ENCODE peak calls at places on chromosomes 4 and X, in nine cellular contexts. One of them, this sample, is unnamed.
A peak's percentile ranks its signal among the peaks of the same experiment; 100 is the strongest.

GRCh38 chr4:54668031-54668611 is 10.4 kb downstream of the KIT start:
- DNase-seq in right lobe of liver: no peak
- DNase-seq in GM23338: peak; percentile 27
- DNase-seq in CD8-positive, alpha-beta memory T cell: no peak
- DNase-seq in Peyer's patch: no peak
- DNase-seq in aorta: no peak
- DNase-seq in OCI-LY7: no peak
- DNase-seq in right cardiac atrium: no peak
- DNase-seq in cardiac muscle cell: no peak
- DNase-seq in this sample: no peak

GRCh38 chrX:30615229-30615628 is 37.7 kb upstream of the TASL start:
- DNase-seq in right lobe of liver: no peak
- DNase-seq in GM23338: no peak
- DNase-seq in CD8-positive, alpha-beta memory T cell: no peak
- DNase-seq in Peyer's patch: no peak
- DNase-seq in aorta: no peak
- DNase-seq in OCI-LY7: no peak
- DNase-seq in right cardiac atrium: no peak
- DNase-seq in cardiac muscle cell: no peak
- DNase-seq in this sample: no peak

GRCh38 chr4:118760493-118760892 is 75.3 kb downstream of the METTL14 start:
- DNase-seq in right lobe of liver: no peak
- DNase-seq in GM23338: no peak
- DNase-seq in CD8-positive, alpha-beta memory T cell: no peak
- DNase-seq in Peyer's patch: no peak
- DNase-seq in aorta: no peak
- DNase-seq in OCI-LY7: peak; percentile 85
- DNase-seq in right cardiac atrium: no peak
- DNase-seq in cardiac muscle cell: no peak
- DNase-seq in this sample: peak; percentile 97

GRCh38 chr4:61762722-61763627 is 562.8 kb downstream of the ADGRL3 start:
- DNase-seq in right lobe of liver: no peak
- DNase-seq in GM23338: no peak
- DNase-seq in CD8-positive, alpha-beta memory T cell: no peak
- DNase-seq in Peyer's patch: no peak
- DNase-seq in aorta: no peak
- DNase-seq in OCI-LY7: no peak
- DNase-seq in right cardiac atrium: no peak
- DNase-seq in cardiac muscle cell: no peak
- DNase-seq in this sample: no peak

GRCh38 chr4:140807491-140808257 is 51.5 kb upstream of the TBC1D9 start:
- DNase-seq in right lobe of liver: no peak
- DNase-seq in GM23338: no peak
- DNase-seq in CD8-positive, alpha-beta memory T cell: no peak
- DNase-seq in Peyer's patch: no peak
- DNase-seq in aorta: no peak
- DNase-seq in OCI-LY7: peak; percentile 91
- DNase-seq in right cardiac atrium: no peak
- DNase-seq in cardiac muscle cell: no peak
- DNase-seq in this sample: peak; percentile 44

GRCh38 chr4:149701733-149702132 is 113.9 kb downstream of the IQCM start:
- DNase-seq in right lobe of liver: no peak
- DNase-seq in GM23338: no peak
- DNase-seq in CD8-positive, alpha-beta memory T cell: no peak
- DNase-seq in Peyer's patch: no peak
- DNase-seq in aorta: no peak
- DNase-seq in OCI-LY7: no peak
- DNase-seq in right cardiac atrium: no peak
- DNase-seq in cardiac muscle cell: no peak
- DNase-seq in this sample: no peak

GRCh38 chr4:52051615-52052474 is 741 bp downstream of the SPATA18 start:
- DNase-seq in right lobe of liver: peak; percentile 78
- DNase-seq in GM23338: peak; percentile 94
- DNase-seq in CD8-positive, alpha-beta memory T cell: no peak
- DNase-seq in Peyer's patch: peak; percentile 78
- DNase-seq in aorta: peak; percentile 89
- DNase-seq in OCI-LY7: no peak
- DNase-seq in right cardiac atrium: peak; percentile 87
- DNase-seq in cardiac muscle cell: peak; percentile 96
- DNase-seq in this sample: no peak

GRCh38 chrX:150982786-150983525 is at the start of gene HMGB3:
- DNase-seq in right lobe of liver: peak; percentile 92
- DNase-seq in GM23338: peak; percentile 95
- DNase-seq in CD8-positive, alpha-beta memory T cell: peak; percentile 62
- DNase-seq in Peyer's patch: peak; percentile 91
- DNase-seq in aorta: peak; percentile 93
- DNase-seq in OCI-LY7: peak; percentile 92
- DNase-seq in right cardiac atrium: peak; percentile 90
- DNase-seq in cardiac muscle cell: peak; percentile 94
- DNase-seq in this sample: peak; percentile 94

GRCh38 chr4:1058997-1059665 is 47.7 kb downstream of the FGFRL1 start:
- DNase-seq in right lobe of liver: no peak
- DNase-seq in GM23338: no peak
- DNase-seq in CD8-positive, alpha-beta memory T cell: no peak
- DNase-seq in Peyer's patch: no peak
- DNase-seq in aorta: peak; percentile 44
- DNase-seq in OCI-LY7: no peak
- DNase-seq in right cardiac atrium: no peak
- DNase-seq in cardiac muscle cell: no peak
- DNase-seq in this sample: peak; percentile 33

GRCh38 chr4:108453366-108453765 is 167.0 kb upstream of the RPL34 start:
- DNase-seq in right lobe of liver: no peak
- DNase-seq in GM23338: no peak
- DNase-seq in CD8-positive, alpha-beta memory T cell: no peak
- DNase-seq in Peyer's patch: no peak
- DNase-seq in aorta: no peak
- DNase-seq in OCI-LY7: no peak
- DNase-seq in right cardiac atrium: no peak
- DNase-seq in cardiac muscle cell: no peak
- DNase-seq in this sample: no peak

GRCh38 chrX:103630171-103630511 is 1.4 kb downstream of the TCEAL1 start:
- DNase-seq in right lobe of liver: no peak
- DNase-seq in GM23338: no peak
- DNase-seq in CD8-positive, alpha-beta memory T cell: no peak
- DNase-seq in Peyer's patch: no peak
- DNase-seq in aorta: no peak
- DNase-seq in OCI-LY7: no peak
- DNase-seq in right cardiac atrium: no peak
- DNase-seq in cardiac muscle cell: no peak
- DNase-seq in this sample: no peak
- H3K27ac ChIP-seq in right lobe of liver: peak overlapping the region; percentile 81
- H3K27ac ChIP-seq in GM23338: peak overlapping the region; percentile 64
- H3K27ac ChIP-seq in CD8-positive, alpha-beta memory T cell: no peak overlapping the region
- H3K27ac ChIP-seq in Peyer's patch: peak overlapping the region; percentile 85
- H3K27ac ChIP-seq in aorta: no peak overlapping the region
- H3K27ac ChIP-seq in OCI-LY7: no peak overlapping the region
- H3K27ac ChIP-seq in right cardiac atrium: peak overlapping the region; percentile 94
- H3K27ac ChIP-seq in cardiac muscle cell: peak overlapping the region; percentile 89
- H3K27ac ChIP-seq in this sample: no peak overlapping the region

DNA sequence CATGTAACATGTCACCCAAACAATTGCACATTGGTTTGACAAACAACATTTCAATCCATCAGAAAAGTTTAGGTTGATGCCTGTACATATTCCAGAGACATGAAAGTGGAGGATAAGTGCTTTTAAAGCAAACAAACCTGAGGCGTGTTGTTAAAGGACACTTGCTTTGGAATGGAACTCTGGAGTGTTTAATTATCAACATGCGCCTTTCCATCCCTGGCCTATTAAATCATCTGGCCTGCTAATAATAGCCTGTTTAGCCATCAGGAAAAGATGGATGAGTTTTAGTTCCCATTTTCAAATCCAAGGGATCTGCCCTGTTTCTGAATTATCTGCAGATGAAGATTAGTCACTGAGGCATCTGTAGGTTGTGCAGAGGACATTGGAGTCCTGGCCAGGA is 389.0 kb downstream of the PPARGC1A start:
- DNase-seq in right lobe of liver: no peak
- DNase-seq in GM23338: no peak
- DNase-seq in CD8-positive, alpha-beta memory T cell: no peak
- DNase-seq in Peyer's patch: no peak
- DNase-seq in aorta: no peak
- DNase-seq in OCI-LY7: no peak
- DNase-seq in right cardiac atrium: no peak
- DNase-seq in cardiac muscle cell: no peak
- DNase-seq in this sample: no peak
- H3K27ac ChIP-seq in right lobe of liver: no peak overlapping the region
- H3K27ac ChIP-seq in GM23338: peak overlapping the region; percentile 26
- H3K27ac ChIP-seq in CD8-positive, alpha-beta memory T cell: no peak overlapping the region
- H3K27ac ChIP-seq in Peyer's patch: no peak overlapping the region
- H3K27ac ChIP-seq in aorta: no peak overlapping the region
- H3K27ac ChIP-seq in OCI-LY7: no peak overlapping the region
- H3K27ac ChIP-seq in right cardiac atrium: no peak overlapping the region
- H3K27ac ChIP-seq in cardiac muscle cell: no peak overlapping the region
- H3K27ac ChIP-seq in this sample: no peak overlapping the region

DNA sequence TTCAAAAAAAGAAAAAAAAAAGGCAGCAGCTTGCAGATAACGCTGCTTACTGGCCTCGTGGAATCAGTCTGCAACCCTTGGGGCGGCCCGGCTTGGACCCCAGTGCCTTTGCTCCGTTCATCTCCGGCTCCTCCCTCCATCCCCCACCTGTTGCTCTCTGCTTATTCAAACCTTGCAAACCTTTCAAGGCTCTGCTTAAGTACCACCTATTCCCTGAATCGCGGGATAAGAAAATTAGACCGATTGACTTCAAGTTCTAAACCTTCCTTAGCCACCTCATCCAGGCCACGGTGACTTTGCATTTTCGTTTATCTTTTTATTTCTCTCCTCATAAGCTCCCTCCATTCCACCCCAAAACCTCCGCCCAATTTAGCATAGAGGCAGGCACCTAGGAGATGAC is 1.4 kb upstream of the PHKA1 start:
- DNase-seq in right lobe of liver: no peak
- DNase-seq in GM23338: no peak
- DNase-seq in CD8-positive, alpha-beta memory T cell: no peak
- DNase-seq in Peyer's patch: no peak
- DNase-seq in aorta: no peak
- DNase-seq in OCI-LY7: no peak
- DNase-seq in right cardiac atrium: no peak
- DNase-seq in cardiac muscle cell: no peak
- DNase-seq in this sample: no peak
- H3K27ac ChIP-seq in right lobe of liver: no peak overlapping the region
- H3K27ac ChIP-seq in GM23338: no peak overlapping the region
- H3K27ac ChIP-seq in CD8-positive, alpha-beta memory T cell: no peak overlapping the region
- H3K27ac ChIP-seq in Peyer's patch: no peak overlapping the region
- H3K27ac ChIP-seq in aorta: no peak overlapping the region
- H3K27ac ChIP-seq in OCI-LY7: no peak overlapping the region
- H3K27ac ChIP-seq in right cardiac atrium: no peak overlapping the region
- H3K27ac ChIP-seq in cardiac muscle cell: no peak overlapping the region
- H3K27ac ChIP-seq in this sample: no peak overlapping the region

GRCh38 chrX:118727686-118728339 is 407 bp downstream of the IL13RA1 start:
- DNase-seq in right lobe of liver: peak; percentile 80
- DNase-seq in GM23338: no peak
- DNase-seq in CD8-positive, alpha-beta memory T cell: no peak
- DNase-seq in Peyer's patch: peak; percentile 60
- DNase-seq in aorta: peak; percentile 87
- DNase-seq in OCI-LY7: no peak
- DNase-seq in right cardiac atrium: peak; percentile 84
- DNase-seq in cardiac muscle cell: peak; percentile 56
- DNase-seq in this sample: no peak

GRCh38 chrX:118724775-118725174 is 2.6 kb upstream of the IL13RA1 start:
- DNase-seq in right lobe of liver: no peak
- DNase-seq in GM23338: no peak
- DNase-seq in CD8-positive, alpha-beta memory T cell: no peak
- DNase-seq in Peyer's patch: no peak
- DNase-seq in aorta: no peak
- DNase-seq in OCI-LY7: no peak
- DNase-seq in right cardiac atrium: no peak
- DNase-seq in cardiac muscle cell: no peak
- DNase-seq in this sample: no peak

GRCh38 chrX:118726887-118727685 is at the start of gene IL13RA1:
- DNase-seq in right lobe of liver: peak; percentile 87
- DNase-seq in GM23338: peak; percentile 89
- DNase-seq in CD8-positive, alpha-beta memory T cell: no peak
- DNase-seq in Peyer's patch: peak; percentile 83
- DNase-seq in aorta: peak; percentile 90
- DNase-seq in OCI-LY7: no peak
- DNase-seq in right cardiac atrium: peak; percentile 91
- DNase-seq in cardiac muscle cell: peak; percentile 92
- DNase-seq in this sample: peak; percentile 66

GRCh38 chrX:118723376-118723775 is 4.0 kb upstream of the IL13RA1 start:
- DNase-seq in right lobe of liver: no peak
- DNase-seq in GM23338: no peak
- DNase-seq in CD8-positive, alpha-beta memory T cell: no peak
- DNase-seq in Peyer's patch: no peak
- DNase-seq in aorta: no peak
- DNase-seq in OCI-LY7: no peak
- DNase-seq in right cardiac atrium: no peak
- DNase-seq in cardiac muscle cell: no peak
- DNase-seq in this sample: no peak

GRCh38 chrX:118724352-118724751 is 3.1 kb upstream of the IL13RA1 start:
- DNase-seq in right lobe of liver: no peak
- DNase-seq in GM23338: no peak
- DNase-seq in CD8-positive, alpha-beta memory T cell: no peak
- DNase-seq in Peyer's patch: no peak
- DNase-seq in aorta: no peak
- DNase-seq in OCI-LY7: no peak
- DNase-seq in right cardiac atrium: no peak
- DNase-seq in cardiac muscle cell: no peak
- DNase-seq in this sample: no peak
- H3K27ac ChIP-seq in right lobe of liver: no peak overlapping the region
- H3K27ac ChIP-seq in GM23338: no peak overlapping the region
- H3K27ac ChIP-seq in CD8-positive, alpha-beta memory T cell: no peak overlapping the region
- H3K27ac ChIP-seq in Peyer's patch: peak overlapping the region; percentile 55
- H3K27ac ChIP-seq in aorta: no peak overlapping the region
- H3K27ac ChIP-seq in OCI-LY7: no peak overlapping the region
- H3K27ac ChIP-seq in right cardiac atrium: no peak overlapping the region
- H3K27ac ChIP-seq in cardiac muscle cell: no peak overlapping the region
- H3K27ac ChIP-seq in this sample: no peak overlapping the region

DNA sequence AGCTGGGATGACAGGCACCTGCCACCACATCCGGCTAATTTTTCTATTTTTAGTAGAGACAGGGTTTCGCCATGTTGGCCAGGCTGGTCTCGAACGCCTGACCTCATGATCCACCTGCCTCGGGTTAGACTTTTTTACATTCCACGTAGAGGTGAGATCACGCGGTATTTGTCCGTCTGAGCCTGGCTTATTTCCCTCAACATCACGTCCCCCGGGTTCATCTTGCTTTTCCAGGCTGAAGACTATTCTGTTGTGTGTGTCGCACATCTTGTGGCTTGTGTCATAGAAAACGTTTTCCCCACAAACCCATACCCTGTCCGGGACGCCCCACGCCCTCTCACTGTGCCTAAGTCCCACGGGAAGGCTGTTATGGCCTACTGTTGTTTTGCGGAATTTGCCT is 185.3 kb downstream of the CRLF2 start:
- DNase-seq in right lobe of liver: no peak
- DNase-seq in GM23338: no peak
- DNase-seq in CD8-positive, alpha-beta memory T cell: no peak
- DNase-seq in Peyer's patch: no peak
- DNase-seq in aorta: no peak
- DNase-seq in OCI-LY7: peak; percentile 40
- DNase-seq in right cardiac atrium: no peak
- DNase-seq in cardiac muscle cell: no peak
- DNase-seq in this sample: no peak
- H3K27ac ChIP-seq in right lobe of liver: no peak overlapping the region
- H3K27ac ChIP-seq in GM23338: no peak overlapping the region
- H3K27ac ChIP-seq in CD8-positive, alpha-beta memory T cell: no peak overlapping the region
- H3K27ac ChIP-seq in Peyer's patch: no peak overlapping the region
- H3K27ac ChIP-seq in aorta: no peak overlapping the region
- H3K27ac ChIP-seq in OCI-LY7: peak overlapping the region; percentile 64
- H3K27ac ChIP-seq in right cardiac atrium: no peak overlapping the region
- H3K27ac ChIP-seq in cardiac muscle cell: no peak overlapping the region
- H3K27ac ChIP-seq in this sample: no peak overlapping the region

This sample was measured in Karpas-422.